ENCODE peak calls at places on chromosomes 11 and 22, in four cellular contexts. N is K562, Q is GM12878, S is HepG2. Y is an unnamed sample.

GRCh38 chr22:28925916-28926315 is 42.5 kb downstream of the ZNRF3 start:
- DNase-seq in N (no peak), Q (no peak), S (no peak), Y (no peak)

GRCh38 chr11:16789061-16789415 is 50.6 kb downstream of the C11orf58 start:
- DNase-seq in S (no peak), Q (no peak), N (no peak), Y (no peak)

GRCh38 chr22:41976070-41976901 is 7.0 kb downstream of the SEPTIN3 start:
- DNase-seq in S (no peak), N (peak), Q (no peak), Y (peak)

GRCh38 chr22:44191036-44191454 is 10.3 kb downstream of the PARVG start:
- DNase-seq in S (no peak), Q (no peak), N (no peak), Y (no peak)

GRCh38 chr11:45930951-45931563 is 8.6 kb downstream of the LARGE2 start:
- DNase-seq in S (no peak), N (no peak), Q (no peak), Y (no peak)

GRCh38 chr11:55401011-55401410 is 33.2 kb downstream of the OR4A15 start:
- DNase-seq in Q (no peak), N (no peak), S (no peak), Y (no peak)

GRCh38 chr11:125623064-125623463 is 1.9 kb upstream of the CHEK1 start:
- DNase-seq in N (no peak), Q (no peak), S (no peak), Y (no peak)

GRCh38 chr11:123357990-123358827 is 71.9 kb upstream of the GRAMD1B start:
- DNase-seq in S (no peak), N (no peak), Q (peak), Y (peak)

GRCh38 chr11:24747275-24748251 is 250.7 kb downstream of the LUZP2 start:
- DNase-seq in S (no peak), N (no peak), Q (no peak), Y (no peak)

GRCh38 chr22:30568137-30568805 is 6.2 kb downstream of the GAL3ST1 start:
- DNase-seq in S (no peak), Q (no peak), N (no peak), Y (no peak)

GRCh38 chr22:30227438-30228228 is 18.9 kb downstream of the LIF start:
- DNase-seq in N (no peak), S (no peak), Q (no peak), Y (no peak)

GRCh38 chr11:67024410-67024809 is 1.5 kb downstream of the SYT12 start:
- DNase-seq in Q (no peak), S (no peak), N (no peak), Y (no peak)

GRCh38 chr11:11349870-11350325 is 3.2 kb downstream of the CSNK2A3 start:
- DNase-seq in Q (no peak), N (no peak), S (no peak), Y (no peak)

GRCh38 chr11:78714539-78714938 is 139.9 kb upstream of the NARS2 start:
- DNase-seq in Q (no peak), S (no peak), N (no peak), Y (no peak)

GRCh38 chr11:113386866-113387265 is 713 bp upstream of the ANKK1 start:
- DNase-seq in S (no peak), Q (no peak), N (no peak), Y (no peak)

GRCh38 chr11:113389288-113389687 is 1.7 kb downstream of the ANKK1 start:
- DNase-seq in N (no peak), S (no peak), Q (no peak), Y (no peak)

GRCh38 chr11:113384551-113384950 is 3.0 kb upstream of the ANKK1 start:
- DNase-seq in S (peak), Q (no peak), N (no peak), Y (no peak)

GRCh38 chr11:113387605-113388211 is at the start of gene ANKK1:
- DNase-seq in S (no peak), Q (no peak), N (peak), Y (peak)

DNA sequence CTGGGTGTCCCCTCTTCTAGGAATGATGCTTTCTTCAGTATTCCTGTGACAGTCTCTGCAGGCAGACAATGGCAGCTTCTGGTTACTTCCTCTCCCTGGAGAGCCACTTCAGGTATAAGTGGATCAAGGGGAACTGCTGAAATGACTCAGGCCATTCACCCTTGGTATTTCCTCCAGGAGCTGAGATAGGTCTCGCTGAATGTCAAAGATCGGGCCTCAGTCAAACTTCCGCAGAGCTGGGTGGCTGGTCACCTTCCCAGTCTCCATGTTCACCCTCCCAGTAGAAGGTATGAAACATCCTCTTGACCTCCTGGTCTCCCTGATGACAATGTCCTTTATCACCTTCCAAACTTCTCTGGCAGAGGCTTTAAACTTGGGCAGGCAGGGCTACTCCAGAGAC is 1.8 kb upstream of the ANKK1 start:
- DNase-seq in S (no peak), Q (no peak), N (no peak), Y (no peak)
- TF ChIP-seq SMC3 in S (no peak), Q (no peak), N (no peak), Y (no peak)

GRCh38 chr11:128763224-128763623 is 69.4 kb downstream of the FLI1 start:
- DNase-seq in N (no peak), Q (no peak), S (no peak), Y (no peak)

GRCh38 chr11:128766687-128767086 is 72.8 kb downstream of the FLI1 start:
- DNase-seq in S (no peak), Q (no peak), N (no peak), Y (no peak)

GRCh38 chr11:128765104-128765503 is 71.2 kb downstream of the FLI1 start:
- DNase-seq in Q (no peak), S (no peak), N (no peak), Y (no peak)

GRCh38 chr11:128765571-128766530 is 72.0 kb downstream of the FLI1 start:
- DNase-seq in N (no peak), Q (no peak), S (no peak), Y (peak)

DNA sequence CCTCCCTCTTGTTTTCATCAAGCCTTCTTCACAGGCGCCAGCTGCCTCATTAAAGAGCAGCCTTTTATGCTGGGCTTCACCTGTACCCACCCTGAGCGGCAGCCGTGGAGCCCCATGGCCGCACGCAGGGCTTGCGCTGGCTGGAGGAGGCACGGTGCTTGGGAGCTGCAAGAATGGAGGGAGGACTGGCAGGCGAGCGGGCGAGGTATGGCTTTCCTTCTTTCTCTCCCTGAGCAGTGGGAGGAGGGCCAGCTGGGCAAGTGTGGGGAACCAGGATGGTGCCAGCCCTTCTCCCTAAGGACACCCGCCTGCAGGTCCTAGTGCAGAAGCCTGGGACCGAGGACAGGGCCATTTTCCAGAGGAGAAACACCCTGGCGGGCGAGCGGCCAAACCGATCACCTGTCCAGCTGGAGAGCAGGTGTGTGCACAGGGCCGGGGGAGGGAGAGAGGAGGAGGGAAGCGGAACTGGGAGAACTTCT is 70.8 kb downstream of the FLI1 start:
- DNase-seq in S (no peak), N (no peak), Q (no peak), Y (no peak)
- TF ChIP-seq TAF1 in S (no peak), N (no peak), Q (no peak), Y (no peak)

GRCh38 chr11:91819195-91819594 is 405.4 kb upstream of the FAT3 start:
- DNase-seq in Q (no peak), S (no peak), N (no peak), Y (no peak)

GRCh38 chr11:91813263-91813662 is 411.4 kb upstream of the FAT3 start:
- DNase-seq in S (no peak), N (no peak), Q (no peak), Y (no peak)
- TF ChIP-seq SMC3 in S (no peak), N (no peak), Q (no peak), Y (no peak)

GRCh38 chr11:8213390-8213789 is 44.6 kb upstream of the RIC3 start:
- DNase-seq in N (no peak), S (no peak), Q (no peak), Y (no peak)

GRCh38 chr11:8207080-8208000 is 38.5 kb upstream of the RIC3 start:
- DNase-seq in N (no peak), Q (no peak), S (no peak), Y (peak)

GRCh38 chr11:8206251-8207079 is 37.6 kb upstream of the RIC3 start:
- DNase-seq in S (no peak), N (peak), Q (no peak), Y (peak)

GRCh38 chr11:8205566-8205965 is 36.7 kb upstream of the RIC3 start:
- DNase-seq in N (no peak), S (no peak), Q (no peak), Y (no peak)

DNA sequence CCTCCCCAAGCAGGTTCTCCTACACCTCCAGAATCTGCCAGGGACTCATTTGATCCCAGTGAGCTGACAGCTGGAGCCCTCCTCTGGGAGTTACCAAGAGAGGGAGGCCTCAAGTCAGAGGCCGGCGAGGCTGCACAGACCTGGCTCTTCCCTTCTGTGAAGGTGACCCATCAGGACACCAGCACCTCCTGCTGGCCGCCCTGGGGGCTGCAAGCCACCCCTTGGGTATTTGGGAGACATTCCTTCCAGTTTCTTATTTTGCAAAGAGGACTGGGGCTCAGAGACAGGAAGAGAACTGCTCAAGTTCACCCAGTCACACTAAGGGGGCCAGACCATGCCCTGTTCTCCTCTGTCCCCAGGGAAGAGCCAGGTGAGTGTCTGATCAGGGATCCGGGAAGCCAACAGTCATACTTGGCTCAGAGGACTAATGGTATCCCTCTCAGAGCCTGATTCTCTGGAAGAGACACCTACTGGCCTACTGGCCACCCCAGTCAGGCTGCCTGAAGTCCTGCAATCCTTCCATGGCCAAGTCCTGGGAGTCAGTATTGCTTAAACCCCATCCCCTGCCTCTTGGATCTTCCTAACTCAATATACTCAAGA is 40.5 kb upstream of the RIC3 start:
- DNase-seq in S (no peak), Q (no peak), N (peak), Y (no peak)
- TF ChIP-seq TAF1 in S (no peak), Q (no peak), N (no peak), Y (no peak)